ENCODE peak calls at places on chromosomes 6 and 20, in six cellular contexts. H, X, P, U, V and I are unnamed samples.

GRCh38 chr20:2335096-2335495 is 39.3 kb downstream of the TGM3 start:
- DNase-seq in H (no peak), X (no peak), P (no peak), U (no peak), V (no peak), I (no peak)

GRCh38 chr20:37407573-37408002 is 61.6 kb downstream of the SRC start:
- DNase-seq in H (peak), X (no peak), P (no peak), U (no peak), V (peak), I (no peak)

GRCh38 chr6:45483021-45483420 is 105.3 kb upstream of the SUPT3H start:
- DNase-seq in H (peak), X (peak), P (no peak), U (peak), V (no peak), I (peak)

GRCh38 chr20:16821211-16822089 is 73.3 kb downstream of the OTOR start:
- DNase-seq in H (peak), X (peak), P (no peak), U (no peak), V (no peak), I (peak)

GRCh38 chr6:51218181-51218580 is 399.5 kb downstream of the TFAP2B start:
- DNase-seq in H (no peak), X (no peak), P (no peak), U (no peak), V (no peak), I (no peak)

GRCh38 chr6:145028144-145028818 is 707.0 kb downstream of the EPM2A start:
- DNase-seq in H (peak), X (peak), P (no peak), U (no peak), V (no peak), I (peak)

GRCh38 chr6:12567682-12568081 is 148.9 kb upstream of the PHACTR1 start:
- DNase-seq in H (no peak), X (no peak), P (no peak), U (no peak), V (no peak), I (no peak)

GRCh38 chr20:31543966-31544598 is 29.8 kb downstream of the HM13 start:
- DNase-seq in H (peak), X (peak), P (no peak), U (peak), V (no peak), I (peak)

GRCh38 chr6:56716229-56716628 is 73.5 kb upstream of the DST start:
- DNase-seq in H (peak), X (no peak), P (no peak), U (no peak), V (no peak), I (no peak)

GRCh38 chr20:58875541-58876134 is 23.1 kb downstream of the GNAS start:
- DNase-seq in H (peak), X (peak), P (no peak), U (no peak), V (no peak), I (no peak)

GRCh38 chr6:85449818-85450577 is at the start of gene NT5E:
- DNase-seq in H (peak), X (peak), P (peak), U (no peak), V (peak), I (peak)

GRCh38 chr6:43838276-43839036 is 68.4 kb downstream of the VEGFA start:
- DNase-seq in H (peak), X (peak), P (no peak), U (no peak), V (peak), I (peak)

GRCh38 chr6:159884720-159885119 is 6.1 kb upstream of the MAS1 start:
- DNase-seq in H (no peak), X (no peak), P (no peak), U (no peak), V (no peak), I (no peak)

DNA sequence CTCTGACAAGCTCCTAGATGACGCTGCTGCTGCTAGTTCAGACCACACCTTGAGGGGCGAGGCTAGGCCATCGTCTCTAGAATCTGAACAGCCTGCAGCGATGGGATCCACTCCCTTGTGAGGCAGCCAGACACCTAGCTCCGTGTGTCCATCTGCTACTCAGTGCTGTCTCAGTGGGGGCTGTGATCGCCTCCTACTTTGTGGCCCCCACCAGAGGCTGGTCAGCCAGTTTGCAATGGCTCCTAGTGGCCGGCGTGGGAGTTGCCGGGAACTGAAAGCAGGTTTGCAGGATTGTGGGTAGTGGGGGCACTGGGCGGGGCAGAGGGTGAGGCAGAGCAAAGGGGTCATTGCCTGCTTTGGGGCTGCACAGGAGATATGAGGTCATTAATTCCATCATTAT is 2.8 kb downstream of the CCN5 start:
- DNase-seq in H (no peak), X (no peak), P (no peak), U (no peak), V (no peak), I (no peak)
- TF ChIP-seq CTCF in H (peak), X (peak), P (no peak), U (peak), V (no peak), I (peak)

GRCh38 chr6:140897349-140897748 is 1235.4 kb upstream of the GJE1 start:
- DNase-seq in H (peak), X (no peak), P (no peak), U (no peak), V (no peak), I (no peak)

GRCh38 chr6:140893432-140893831 is 1239.3 kb upstream of the GJE1 start:
- DNase-seq in H (no peak), X (no peak), P (no peak), U (no peak), V (no peak), I (no peak)

GRCh38 chr6:140897804-140898573 is 1234.7 kb upstream of the GJE1 start:
- DNase-seq in H (no peak), X (peak), P (no peak), U (no peak), V (no peak), I (no peak)
- H3K4me3 ChIP-seq in H (peak), X (peak), P (no peak), U (no peak), V (no peak), I (no peak)

DNA sequence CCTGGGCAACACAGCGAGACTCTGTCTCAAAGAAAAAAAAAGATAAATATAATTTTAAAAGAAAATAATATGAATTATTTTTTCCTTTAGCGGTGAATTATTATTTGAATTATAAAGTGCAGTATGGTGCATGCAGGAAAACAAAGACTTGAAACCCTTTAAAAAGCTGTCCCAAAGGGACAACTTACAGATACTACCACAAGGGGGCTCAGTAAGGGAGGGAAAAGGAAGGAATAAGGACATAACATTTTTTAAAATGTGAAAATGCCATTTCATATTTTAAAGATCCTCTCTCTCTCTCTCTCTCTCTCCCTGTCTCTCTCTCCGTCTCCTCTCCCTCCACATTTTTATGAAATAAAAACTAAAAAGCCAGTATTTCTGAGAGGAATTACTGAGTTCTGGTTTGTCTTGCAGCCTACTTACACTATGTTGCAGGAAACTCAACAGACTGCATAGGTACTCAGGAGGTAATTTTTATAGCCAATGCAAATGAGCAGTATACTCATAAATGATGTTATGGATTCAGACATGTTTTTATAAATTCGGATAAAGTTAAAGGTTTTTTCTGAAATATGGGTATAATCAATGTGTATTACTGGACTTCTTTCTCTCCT is 455.0 kb upstream of the GJE1 start:
- DNase-seq in H (peak), X (peak), P (no peak), U (no peak), V (no peak), I (peak)
- TF ChIP-seq CTCF in H (peak), X (peak), P (peak), U (peak), V (peak), I (peak)

GRCh38 chr6:170292111-170292777 is 1.4 kb upstream of the DLL1 start:
- DNase-seq in H (no peak), X (no peak), P (no peak), U (no peak), V (no peak), I (no peak)

GRCh38 chr6:170293411-170293844 is 2.5 kb upstream of the DLL1 start:
- DNase-seq in H (no peak), X (no peak), P (no peak), U (no peak), V (no peak), I (no peak)

GRCh38 chr6:170291271-170292110 is 613 bp upstream of the DLL1 start:
- DNase-seq in H (no peak), X (no peak), P (peak), U (no peak), V (peak), I (no peak)

GRCh38 chr6:170293881-170294755 is 3.2 kb upstream of the DLL1 start:
- DNase-seq in H (no peak), X (no peak), P (no peak), U (no peak), V (no peak), I (no peak)

GRCh38 chr6:170292778-170293164 is 1.9 kb upstream of the DLL1 start:
- DNase-seq in H (no peak), X (no peak), P (no peak), U (no peak), V (no peak), I (no peak)
- H3K4me3 ChIP-seq in H (no peak), X (no peak), P (no peak), U (no peak), V (no peak), I (no peak)